ENCODE peak calls at places on chromosomes 12 and 14, in ten cellular contexts. R, H, O, A, J, C, S, I, N and E are unnamed samples.

GRCh38 chr14:99774526-99775307 is 18.5 kb upstream of the EML1 start:
- DNase-seq in I (no peak), H (no peak), A (no peak), N (peak; percentile 39), C (no peak), J (no peak), R (no peak), S (no peak), O (peak; percentile 69), E (peak; percentile 50)

GRCh38 chr12:12442548-12443071 is 85.7 kb downstream of the BORCS5 start:
- DNase-seq in J (no peak), C (no peak), O (no peak), A (no peak), R (no peak), H (no peak), N (no peak), I (no peak), S (no peak), E (no peak)

GRCh38 chr14:30756594-30756993 is 117.8 kb upstream of the COCH start:
- DNase-seq in J (no peak), N (no peak), O (no peak), A (no peak), H (no peak), C (no peak), I (no peak), R (no peak), S (no peak), E (no peak)

GRCh38 chr14:91654836-91655235 is 77.0 kb downstream of the CATSPERB start:
- DNase-seq in R (no peak), H (no peak), N (no peak), A (no peak), O (no peak), J (no peak), C (no peak), S (no peak), I (no peak), E (no peak)

GRCh38 chr12:65330341-65330740 is 51.9 kb downstream of the MSRB3 start:
- DNase-seq in A (no peak), S (no peak), R (no peak), I (no peak), J (no peak), O (no peak), H (no peak), C (no peak), N (no peak), E (no peak)

GRCh38 chr14:20684662-20685456 is 499 bp downstream of the RNASE4 start:
- DNase-seq in J (no peak), H (peak; percentile 66), I (no peak), A (no peak), N (peak; percentile 58), R (no peak), O (peak; percentile 69), C (no peak), S (no peak), E (peak; percentile 64)

GRCh38 chr12:229441-230191 is 15.7 kb upstream of the SLC6A12 start:
- DNase-seq in H (no peak), O (no peak), A (no peak), S (no peak), N (no peak), R (no peak), J (peak; percentile 40), I (no peak), C (no peak), E (peak; percentile 69)

GRCh38 chr14:36238666-36239363 is 62.3 kb upstream of the PTCSC3 start:
- DNase-seq in C (no peak), I (peak; percentile 28), J (no peak), A (no peak), N (no peak), R (no peak), O (no peak), S (no peak), H (no peak), E (no peak)

GRCh38 chr14:81557137-81557536 is 23.5 kb upstream of the SEL1L start:
- DNase-seq in N (no peak), I (no peak), C (no peak), J (no peak), H (no peak), R (no peak), S (no peak), A (no peak), O (no peak), E (no peak)

GRCh38 chr12:120110550-120111501 is 5.7 kb downstream of the RAB35 start:
- DNase-seq in O (no peak), J (no peak), S (peak; percentile 49), I (peak; percentile 69), C (no peak), H (peak; percentile 47), R (peak; percentile 40), A (no peak), N (no peak), E (peak; percentile 76)

GRCh38 chr14:26218858-26219257 is 379.0 kb downstream of the NOVA1 start:
- DNase-seq in H (no peak), N (no peak), C (no peak), R (no peak), O (no peak), S (no peak), J (no peak), I (no peak), A (no peak), E (no peak)

GRCh38 chr12:87425942-87426554 is 603.2 kb downstream of the C12orf50 start:
- DNase-seq in S (no peak), R (no peak), N (no peak), C (no peak), J (no peak), H (peak; percentile 2), I (no peak), A (no peak), O (no peak), E (no peak)

GRCh38 chr12:118979763-118980406 is 1.5 kb upstream of the SRRM4 start:
- DNase-seq in I (peak; percentile 53), R (no peak), A (no peak), J (peak; percentile 80), S (no peak), N (no peak), O (no peak), H (peak; percentile 94), C (no peak), E (peak; percentile 79)

GRCh38 chr12:77324763-77325468 is 259.5 kb upstream of the E2F7 start:
- DNase-seq in N (peak; percentile 80), S (no peak), I (peak; percentile 64), O (peak; percentile 38), A (no peak), J (peak; percentile 56), R (no peak), H (peak; percentile 94), C (peak; percentile 13), E (peak; percentile 91)

GRCh38 chr12:25151476-25151875 is 43.5 kb downstream of the DNAI7 start:
- DNase-seq in N (peak; percentile 36), H (peak; percentile 30), O (peak; percentile 9), J (no peak), C (no peak), A (peak; percentile 60), R (no peak), S (no peak), I (no peak), E (peak; percentile 16)

GRCh38 chr12:68932701-68933563 is at the start of gene CPM:
- DNase-seq in J (peak; percentile 56), C (peak; percentile 71), O (no peak), H (peak; percentile 72), R (peak; percentile 42), A (peak; percentile 60), S (peak; percentile 77), I (peak; percentile 86), N (peak; percentile 75), E (peak; percentile 90)

GRCh38 chr14:91090733-91091132 is 23.1 kb upstream of the DGLUCY start:
- DNase-seq in S (no peak), C (no peak), H (no peak), J (no peak), N (no peak), O (no peak), I (no peak), A (no peak), R (no peak), E (no peak)

GRCh38 chr12:130859128-130859527 is 12.7 kb upstream of the RAN start:
- DNase-seq in C (no peak), J (no peak), A (no peak), I (no peak), H (no peak), R (no peak), S (no peak), N (no peak), O (no peak), E (no peak)

GRCh38 chr12:94872671-94873367 is 130.7 kb downstream of the NDUFA12 start:
- DNase-seq in I (peak; percentile 10), N (peak; percentile 16), O (no peak), C (no peak), J (peak; percentile 13), A (no peak), R (no peak), S (no peak), H (peak; percentile 52), E (peak; percentile 80)

GRCh38 chr14:79764288-79764687 is 447.0 kb downstream of the DIO2 start:
- DNase-seq in C (no peak), O (no peak), I (no peak), J (peak; percentile 36), N (no peak), R (no peak), A (no peak), H (no peak), S (no peak), E (no peak)

GRCh38 chr14:23861666-23862065 is 91.9 kb upstream of the DHRS4 start:
- DNase-seq in C (no peak), A (no peak), J (no peak), H (peak; percentile 15), N (peak; percentile 48), S (no peak), O (no peak), I (no peak), R (no peak), E (no peak)

GRCh38 chr14:34650786-34651584 is 21.0 kb upstream of the SNX6 start:
- DNase-seq in C (no peak), S (no peak), I (no peak), A (peak; percentile 91), O (no peak), J (no peak), R (no peak), H (no peak), N (no peak), E (no peak)

GRCh38 chr14:103716091-103716801 is 636 bp downstream of the ZFYVE21 start:
- DNase-seq in R (no peak), N (peak; percentile 45), C (no peak), A (no peak), H (no peak), S (peak; percentile 27), J (no peak), O (no peak), I (peak; percentile 44), E (peak; percentile 84)

GRCh38 chr12:78396538-78396937 is 468.0 kb upstream of the SYT1 start:
- DNase-seq in O (no peak), I (no peak), N (no peak), H (no peak), R (no peak), S (no peak), J (no peak), C (no peak), A (no peak), E (no peak)

GRCh38 chr12:124436366-124436765 is 131.0 kb downstream of the NCOR2 start:
- DNase-seq in I (no peak), J (no peak), R (no peak), A (no peak), H (no peak), C (no peak), N (no peak), O (no peak), S (no peak), E (peak; percentile 70)

GRCh38 chr12:41213107-41213506 is 25.0 kb downstream of the PDZRN4 start:
- DNase-seq in N (no peak), R (no peak), I (no peak), C (no peak), J (no peak), H (no peak), A (no peak), O (no peak), S (no peak), E (no peak)

GRCh38 chr14:76810953-76811400 is 1.7 kb downstream of the ANGEL1 start:
- DNase-seq in C (no peak), I (peak; percentile 38), R (no peak), A (no peak), N (no peak), O (peak; percentile 26), H (peak; percentile 41), J (peak; percentile 14), S (no peak), E (peak; percentile 50)